ENCODE peak calls at places on chromosomes 16 and 17, in six cellular contexts. One of them, this sample, is unnamed.
A peak's percentile ranks its signal among the peaks of the same experiment; 100 is the strongest.

GRCh38 chr17:6509295-6509771 is 47.0 kb downstream of the PITPNM3 start:
- DNase-seq in stomach: no peak
- DNase-seq in central memory CD4-positive, alpha-beta T cell: no peak
- DNase-seq in RWPE1: no peak
- DNase-seq in activated T-helper 1 cell treated with Interleukin-2 at 50 U/mL for 16 hours: no peak
- DNase-seq in NCI-H1105 treated with DMSO at 0.1 percent for 48 hours: no peak
- DNase-seq in this sample: no peak

GRCh38 chr16:64132686-64133085 is 989.2 kb downstream of the CDH11 start:
- DNase-seq in NCI-H1105 treated with DMSO at 0.1 percent for 48 hours: peak; percentile 38
- DNase-seq in RWPE1: no peak
- DNase-seq in stomach: no peak
- DNase-seq in activated T-helper 1 cell treated with Interleukin-2 at 50 U/mL for 16 hours: no peak
- DNase-seq in central memory CD4-positive, alpha-beta T cell: no peak
- DNase-seq in this sample: no peak

GRCh38 chr16:330746-331145 is 21.8 kb downstream of the AXIN1 start:
- DNase-seq in RWPE1: no peak
- DNase-seq in central memory CD4-positive, alpha-beta T cell: no peak
- DNase-seq in activated T-helper 1 cell treated with Interleukin-2 at 50 U/mL for 16 hours: no peak
- DNase-seq in NCI-H1105 treated with DMSO at 0.1 percent for 48 hours: no peak
- DNase-seq in stomach: no peak
- DNase-seq in this sample: no peak

GRCh38 chr16:54203851-54204505 is 82.6 kb downstream of the IRX3 start:
- DNase-seq in NCI-H1105 treated with DMSO at 0.1 percent for 48 hours: no peak
- DNase-seq in stomach: no peak
- DNase-seq in central memory CD4-positive, alpha-beta T cell: no peak
- DNase-seq in activated T-helper 1 cell treated with Interleukin-2 at 50 U/mL for 16 hours: no peak
- DNase-seq in RWPE1: no peak
- DNase-seq in this sample: no peak

GRCh38 chr17:10186771-10187425 is 11.5 kb downstream of the GAS7 start:
- DNase-seq in NCI-H1105 treated with DMSO at 0.1 percent for 48 hours: no peak
- DNase-seq in activated T-helper 1 cell treated with Interleukin-2 at 50 U/mL for 16 hours: no peak
- DNase-seq in RWPE1: no peak
- DNase-seq in stomach: no peak
- DNase-seq in central memory CD4-positive, alpha-beta T cell: no peak
- DNase-seq in this sample: no peak

GRCh38 chr17:35245196-35245486 is 2.3 kb downstream of the SLFN5 start:
- DNase-seq in NCI-H1105 treated with DMSO at 0.1 percent for 48 hours: no peak
- DNase-seq in central memory CD4-positive, alpha-beta T cell: no peak
- DNase-seq in stomach: no peak
- DNase-seq in activated T-helper 1 cell treated with Interleukin-2 at 50 U/mL for 16 hours: no peak
- DNase-seq in RWPE1: peak; percentile 82
- DNase-seq in this sample: no peak

GRCh38 chr17:45248132-45248936 is 13.6 kb downstream of the SPATA32 start:
- DNase-seq in activated T-helper 1 cell treated with Interleukin-2 at 50 U/mL for 16 hours: peak; percentile 75
- DNase-seq in central memory CD4-positive, alpha-beta T cell: peak; percentile 86
- DNase-seq in NCI-H1105 treated with DMSO at 0.1 percent for 48 hours: peak; percentile 43
- DNase-seq in RWPE1: peak; percentile 84
- DNase-seq in stomach: peak; percentile 76
- DNase-seq in this sample: no peak

GRCh38 chr17:17750881-17751280 is 69.6 kb downstream of the RAI1 start:
- DNase-seq in NCI-H1105 treated with DMSO at 0.1 percent for 48 hours: no peak
- DNase-seq in activated T-helper 1 cell treated with Interleukin-2 at 50 U/mL for 16 hours: no peak
- DNase-seq in stomach: no peak
- DNase-seq in RWPE1: no peak
- DNase-seq in central memory CD4-positive, alpha-beta T cell: peak; percentile 37
- DNase-seq in this sample: no peak

GRCh38 chr17:77356690-77357201 is 216.0 kb downstream of the SEC14L1 start:
- DNase-seq in stomach: peak; percentile 22
- DNase-seq in activated T-helper 1 cell treated with Interleukin-2 at 50 U/mL for 16 hours: no peak
- DNase-seq in RWPE1: no peak
- DNase-seq in NCI-H1105 treated with DMSO at 0.1 percent for 48 hours: no peak
- DNase-seq in central memory CD4-positive, alpha-beta T cell: no peak
- DNase-seq in this sample: no peak

GRCh38 chr17:8100763-8101162 is 13.2 kb upstream of the ALOX12B start:
- DNase-seq in activated T-helper 1 cell treated with Interleukin-2 at 50 U/mL for 16 hours: no peak
- DNase-seq in central memory CD4-positive, alpha-beta T cell: no peak
- DNase-seq in stomach: no peak
- DNase-seq in NCI-H1105 treated with DMSO at 0.1 percent for 48 hours: no peak
- DNase-seq in RWPE1: no peak
- DNase-seq in this sample: no peak

GRCh38 chr16:1610841-1611653 is 825 bp downstream of the IFT140 start:
- DNase-seq in stomach: no peak
- DNase-seq in activated T-helper 1 cell treated with Interleukin-2 at 50 U/mL for 16 hours: no peak
- DNase-seq in central memory CD4-positive, alpha-beta T cell: no peak
- DNase-seq in RWPE1: no peak
- DNase-seq in NCI-H1105 treated with DMSO at 0.1 percent for 48 hours: no peak
- DNase-seq in this sample: no peak

GRCh38 chr16:4376820-4377572 is 5.3 kb downstream of the VASN start:
- DNase-seq in NCI-H1105 treated with DMSO at 0.1 percent for 48 hours: no peak
- DNase-seq in RWPE1: no peak
- DNase-seq in stomach: no peak
- DNase-seq in central memory CD4-positive, alpha-beta T cell: no peak
- DNase-seq in activated T-helper 1 cell treated with Interleukin-2 at 50 U/mL for 16 hours: no peak
- DNase-seq in this sample: no peak

GRCh38 chr16:27761816-27762215 is 211.9 kb downstream of the KATNIP start:
- DNase-seq in central memory CD4-positive, alpha-beta T cell: no peak
- DNase-seq in stomach: no peak
- DNase-seq in NCI-H1105 treated with DMSO at 0.1 percent for 48 hours: no peak
- DNase-seq in activated T-helper 1 cell treated with Interleukin-2 at 50 U/mL for 16 hours: no peak
- DNase-seq in RWPE1: no peak
- DNase-seq in this sample: no peak

GRCh38 chr17:69874220-69874670 is 200.8 kb upstream of the KCNJ16 start:
- DNase-seq in central memory CD4-positive, alpha-beta T cell: no peak
- DNase-seq in stomach: no peak
- DNase-seq in activated T-helper 1 cell treated with Interleukin-2 at 50 U/mL for 16 hours: no peak
- DNase-seq in RWPE1: peak; percentile 48
- DNase-seq in NCI-H1105 treated with DMSO at 0.1 percent for 48 hours: no peak
- DNase-seq in this sample: no peak

GRCh38 chr17:75370288-75370687 is 35.2 kb downstream of the GRB2 start:
- DNase-seq in stomach: peak; percentile 44
- DNase-seq in activated T-helper 1 cell treated with Interleukin-2 at 50 U/mL for 16 hours: no peak
- DNase-seq in central memory CD4-positive, alpha-beta T cell: no peak
- DNase-seq in RWPE1: no peak
- DNase-seq in NCI-H1105 treated with DMSO at 0.1 percent for 48 hours: no peak
- DNase-seq in this sample: peak; percentile 48

GRCh38 chr17:2122641-2123302 is 67.9 kb downstream of the HIC1 start:
- DNase-seq in NCI-H1105 treated with DMSO at 0.1 percent for 48 hours: no peak
- DNase-seq in RWPE1: no peak
- DNase-seq in activated T-helper 1 cell treated with Interleukin-2 at 50 U/mL for 16 hours: no peak
- DNase-seq in stomach: peak; percentile 34
- DNase-seq in central memory CD4-positive, alpha-beta T cell: no peak
- DNase-seq in this sample: peak; percentile 66

GRCh38 chr16:21666772-21667171 is 3.0 kb downstream of the OTOA start:
- DNase-seq in stomach: no peak
- DNase-seq in central memory CD4-positive, alpha-beta T cell: no peak
- DNase-seq in activated T-helper 1 cell treated with Interleukin-2 at 50 U/mL for 16 hours: no peak
- DNase-seq in NCI-H1105 treated with DMSO at 0.1 percent for 48 hours: no peak
- DNase-seq in RWPE1: no peak
- DNase-seq in this sample: no peak

GRCh38 chr17:36485805-36486203 is 677 bp upstream of the ZNHIT3 start:
- DNase-seq in NCI-H1105 treated with DMSO at 0.1 percent for 48 hours: no peak
- DNase-seq in central memory CD4-positive, alpha-beta T cell: no peak
- DNase-seq in RWPE1: no peak
- DNase-seq in stomach: no peak
- DNase-seq in activated T-helper 1 cell treated with Interleukin-2 at 50 U/mL for 16 hours: no peak
- DNase-seq in this sample: no peak

GRCh38 chr17:27907976-27908558 is 14.9 kb upstream of the LYRM9 start:
- DNase-seq in RWPE1: no peak
- DNase-seq in central memory CD4-positive, alpha-beta T cell: no peak
- DNase-seq in NCI-H1105 treated with DMSO at 0.1 percent for 48 hours: no peak
- DNase-seq in activated T-helper 1 cell treated with Interleukin-2 at 50 U/mL for 16 hours: no peak
- DNase-seq in stomach: no peak
- DNase-seq in this sample: no peak

GRCh38 chr17:42291136-42291535 is 2.8 kb downstream of the STAT5A start:
- DNase-seq in central memory CD4-positive, alpha-beta T cell: no peak
- DNase-seq in NCI-H1105 treated with DMSO at 0.1 percent for 48 hours: no peak
- DNase-seq in activated T-helper 1 cell treated with Interleukin-2 at 50 U/mL for 16 hours: no peak
- DNase-seq in stomach: no peak
- DNase-seq in RWPE1: no peak
- DNase-seq in this sample: no peak

GRCh38 chr17:81179861-81180260 is 13.8 kb upstream of the AATK start:
- DNase-seq in stomach: no peak
- DNase-seq in RWPE1: no peak
- DNase-seq in NCI-H1105 treated with DMSO at 0.1 percent for 48 hours: no peak
- DNase-seq in central memory CD4-positive, alpha-beta T cell: no peak
- DNase-seq in activated T-helper 1 cell treated with Interleukin-2 at 50 U/mL for 16 hours: no peak
- DNase-seq in this sample: no peak

GRCh38 chr17:77596491-77597420 is 361.7 kb upstream of the TNRC6C start:
- DNase-seq in activated T-helper 1 cell treated with Interleukin-2 at 50 U/mL for 16 hours: no peak
- DNase-seq in stomach: no peak
- DNase-seq in RWPE1: no peak
- DNase-seq in central memory CD4-positive, alpha-beta T cell: no peak
- DNase-seq in NCI-H1105 treated with DMSO at 0.1 percent for 48 hours: no peak
- DNase-seq in this sample: no peak

GRCh38 chr17:29145289-29146058 is 34.7 kb downstream of the MYO18A start:
- DNase-seq in stomach: peak; percentile 69
- DNase-seq in activated T-helper 1 cell treated with Interleukin-2 at 50 U/mL for 16 hours: peak; percentile 52
- DNase-seq in central memory CD4-positive, alpha-beta T cell: peak; percentile 69
- DNase-seq in NCI-H1105 treated with DMSO at 0.1 percent for 48 hours: peak; percentile 51
- DNase-seq in RWPE1: no peak
- DNase-seq in this sample: peak; percentile 45

GRCh38 chr16:47970291-47970931 is 185.4 kb downstream of the ABCC12 start:
- DNase-seq in central memory CD4-positive, alpha-beta T cell: no peak
- DNase-seq in NCI-H1105 treated with DMSO at 0.1 percent for 48 hours: no peak
- DNase-seq in activated T-helper 1 cell treated with Interleukin-2 at 50 U/mL for 16 hours: no peak
- DNase-seq in RWPE1: peak; percentile 34
- DNase-seq in stomach: no peak
- DNase-seq in this sample: no peak

GRCh38 chr16:4778050-4778392 is 10.1 kb downstream of the SEPTIN12 start:
- DNase-seq in NCI-H1105 treated with DMSO at 0.1 percent for 48 hours: no peak
- DNase-seq in RWPE1: no peak
- DNase-seq in central memory CD4-positive, alpha-beta T cell: no peak
- DNase-seq in activated T-helper 1 cell treated with Interleukin-2 at 50 U/mL for 16 hours: no peak
- DNase-seq in stomach: no peak
- DNase-seq in this sample: no peak

GRCh38 chr17:76866203-76866602 is 2.0 kb upstream of the MGAT5B start:
- DNase-seq in RWPE1: no peak
- DNase-seq in stomach: no peak
- DNase-seq in central memory CD4-positive, alpha-beta T cell: no peak
- DNase-seq in NCI-H1105 treated with DMSO at 0.1 percent for 48 hours: no peak
- DNase-seq in activated T-helper 1 cell treated with Interleukin-2 at 50 U/mL for 16 hours: no peak
- DNase-seq in this sample: no peak

GRCh38 chr16:57999366-57999970 is 1.0 kb downstream of the ZNF319 start:
- DNase-seq in central memory CD4-positive, alpha-beta T cell: peak; percentile 50
- DNase-seq in NCI-H1105 treated with DMSO at 0.1 percent for 48 hours: no peak
- DNase-seq in activated T-helper 1 cell treated with Interleukin-2 at 50 U/mL for 16 hours: no peak
- DNase-seq in RWPE1: no peak
- DNase-seq in stomach: no peak
- DNase-seq in this sample: no peak

GRCh38 chr17:28313841-28314240 is 5.2 kb upstream of the TMEM97 start:
- DNase-seq in central memory CD4-positive, alpha-beta T cell: no peak
- DNase-seq in RWPE1: no peak
- DNase-seq in NCI-H1105 treated with DMSO at 0.1 percent for 48 hours: no peak
- DNase-seq in activated T-helper 1 cell treated with Interleukin-2 at 50 U/mL for 16 hours: no peak
- DNase-seq in stomach: no peak
- DNase-seq in this sample: no peak

GRCh38 chr16:17372383-17372782 is 98.4 kb downstream of the XYLT1 start:
- DNase-seq in RWPE1: no peak
- DNase-seq in central memory CD4-positive, alpha-beta T cell: no peak
- DNase-seq in NCI-H1105 treated with DMSO at 0.1 percent for 48 hours: no peak
- DNase-seq in stomach: no peak
- DNase-seq in activated T-helper 1 cell treated with Interleukin-2 at 50 U/mL for 16 hours: no peak
- DNase-seq in this sample: no peak

GRCh38 chr17:45353047-45353446 is 36.2 kb upstream of the MAP3K14 start:
- DNase-seq in NCI-H1105 treated with DMSO at 0.1 percent for 48 hours: no peak
- DNase-seq in RWPE1: no peak
- DNase-seq in activated T-helper 1 cell treated with Interleukin-2 at 50 U/mL for 16 hours: no peak
- DNase-seq in stomach: no peak
- DNase-seq in central memory CD4-positive, alpha-beta T cell: no peak
- DNase-seq in this sample: no peak